ENCODE peak calls at places on chromosomes 2 and 18, in eight cellular contexts. Y is SJSA1; D is tibial artery; I is A549; Q is effector memory CD4-positive, alpha-beta T cell; C is ovary; U is HepG2; G is CD8-positive, alpha-beta T cell. T is an unnamed sample. For H3K9me3, the result is how much of the 10 kb centered on the place peaks cover.

GRCh38 chr18:54612237-54612636 is 21.2 kb downstream of the DYNAP start:
- DNase-seq in G (no peak), Y (no peak), C (no peak), I (peak), Q (no peak), U (no peak), D (no peak), T (no peak)

GRCh38 chr2:159903404-159904126 is 105.6 kb upstream of the CD302 start:
- DNase-seq in C (no peak), G (peak), I (no peak), Y (no peak), D (peak), Q (peak), U (no peak), T (peak)

GRCh38 chr18:33010149-33010548 is 237.3 kb upstream of the KLHL14 start:
- DNase-seq in Y (peak), I (no peak), D (no peak), C (no peak), Q (no peak), G (no peak), U (peak), T (no peak)

GRCh38 chr2:140154711-140155110 is 1374.5 kb upstream of the NXPH2 start:
- DNase-seq in U (no peak), C (no peak), I (no peak), D (no peak), Y (no peak), Q (no peak), G (no peak), T (no peak)

GRCh38 chr2:9975805-9976447 is 24.4 kb downstream of the GRHL1 start:
- DNase-seq in U (no peak), I (peak), Y (peak), D (peak), G (no peak), Q (no peak), C (peak), T (no peak)

GRCh38 chr18:32019251-32019943 is 772 bp downstream of the RNF125 start:
- DNase-seq in D (peak), U (peak), C (peak), I (peak), Y (no peak), G (peak), Q (peak), T (peak)

GRCh38 chr2:231069379-231070054 is 12.8 kb downstream of the PSMD1 start:
- DNase-seq in D (no peak), G (no peak), U (no peak), Y (no peak), Q (no peak), C (no peak), I (no peak), T (no peak)

GRCh38 chr2:1856481-1856880 is 112.2 kb upstream of the PXDN start:
- DNase-seq in I (no peak), Y (no peak), G (no peak), D (no peak), U (no peak), C (no peak), Q (no peak), T (no peak)

GRCh38 chr2:47195149-47195548 is 40.0 kb upstream of the STPG4 start:
- DNase-seq in Q (no peak), G (no peak), I (peak), U (no peak), C (no peak), Y (peak), D (no peak), T (no peak)

GRCh38 chr2:40760071-40760666 is 308.3 kb upstream of the SLC8A1 start:
- DNase-seq in D (peak), I (peak), Y (peak), U (peak), G (no peak), Q (no peak), C (peak), T (no peak)

GRCh38 chr2:240584486-240585031 is 2.0 kb upstream of the CAPN10 start:
- DNase-seq in U (peak), G (no peak), I (no peak), D (no peak), C (no peak), Q (no peak), Y (no peak), T (no peak)

DNA sequence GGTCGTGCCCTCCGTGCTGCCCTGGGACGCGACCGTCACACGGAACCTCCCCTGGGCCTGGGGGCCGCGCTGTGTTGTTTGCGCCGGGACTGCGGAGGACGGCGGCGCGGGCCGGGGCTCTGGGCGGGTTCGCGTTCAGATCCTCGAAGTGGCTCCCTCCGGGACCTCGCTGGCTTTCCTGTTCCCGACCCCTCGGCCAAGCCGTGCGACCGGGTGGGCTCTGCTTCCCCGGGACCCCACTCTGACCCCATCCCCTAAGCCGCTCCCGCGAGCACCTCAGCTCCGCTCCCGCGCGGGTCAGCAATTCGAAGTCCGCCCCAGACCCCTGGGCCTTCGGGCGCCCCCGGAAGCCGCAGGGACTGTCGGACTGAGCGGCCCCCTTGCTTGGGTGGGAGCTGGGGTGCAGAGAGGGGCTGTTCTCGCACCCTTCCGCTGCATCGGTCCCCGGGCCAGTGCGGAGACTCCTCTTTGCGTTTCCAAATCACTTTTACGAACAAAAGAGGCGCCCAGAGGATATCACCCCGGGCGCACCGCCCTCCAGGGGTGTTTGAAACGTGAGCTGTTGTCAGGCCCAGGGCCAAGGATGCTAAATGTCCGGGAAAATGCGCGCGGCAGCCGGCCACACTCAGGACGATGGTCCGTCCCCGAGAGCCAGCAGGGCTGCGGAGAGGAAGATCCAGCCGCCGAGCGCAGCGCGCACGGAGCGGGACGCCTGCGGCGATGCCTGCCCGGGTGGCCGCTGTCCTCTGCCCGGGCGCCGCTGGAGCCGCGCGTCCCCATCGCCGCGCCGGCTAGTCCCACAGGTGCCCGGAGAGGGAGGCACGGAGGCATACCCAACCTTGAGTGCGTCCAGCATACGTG is 73.5 kb downstream of the ZCCHC2 start:
- DNase-seq in I (no peak), C (no peak), Q (no peak), D (no peak), G (no peak), U (no peak), Y (no peak), T (no peak)
- H3K9me3 ChIP-seq in I (under half), C (under half), Q (under half), D (under half), G (under half), U (under half), Y (under half), T (under half)

GRCh38 chr2:67180841-67181240 is 216.3 kb upstream of the ETAA1 start:
- DNase-seq in U (no peak), C (no peak), Q (no peak), D (no peak), I (no peak), Y (no peak), G (no peak), T (no peak)
- H3K9me3 ChIP-seq in U (half or more), C (under half), Q (under half), D (under half), I (under half), Y (under half), G (under half), T (under half)

GRCh38 chr2:75260946-75261345 is 61.6 kb upstream of the TACR1 start:
- DNase-seq in U (no peak), D (no peak), Y (no peak), Q (no peak), I (no peak), C (no peak), G (no peak), T (no peak)
- H3K9me3 ChIP-seq in U (under half), D (under half), Y (under half), Q (under half), I (under half), C (under half), G (under half), T (under half)

GRCh38 chr18:35246831-35247230 is 6.0 kb downstream of the ZNF397 start:
- DNase-seq in U (no peak), Q (no peak), Y (no peak), I (no peak), D (no peak), C (no peak), G (no peak), T (no peak)
- H3K9me3 ChIP-seq in U (under half), Q (under half), Y (under half), I (half or more), D (under half), C (under half), G (under half), T (under half)

GRCh38 chr2:30421026-30421425 is 26.0 kb upstream of the LCLAT1 start:
- DNase-seq in D (no peak), C (no peak), Y (no peak), G (no peak), U (no peak), Q (no peak), I (no peak), T (no peak)

GRCh38 chr2:30422437-30422805 is 24.6 kb upstream of the LCLAT1 start:
- DNase-seq in G (peak), U (no peak), Y (peak), Q (peak), I (peak), D (peak), C (no peak), T (no peak)

GRCh38 chr2:30425326-30425725 is 21.7 kb upstream of the LCLAT1 start:
- DNase-seq in I (no peak), Y (no peak), D (peak), U (no peak), C (no peak), Q (no peak), G (no peak), T (no peak)

GRCh38 chr2:30421551-30422436 is 25.3 kb upstream of the LCLAT1 start:
- DNase-seq in Q (no peak), C (no peak), G (peak), Y (no peak), U (no peak), D (no peak), I (no peak), T (no peak)

DNA sequence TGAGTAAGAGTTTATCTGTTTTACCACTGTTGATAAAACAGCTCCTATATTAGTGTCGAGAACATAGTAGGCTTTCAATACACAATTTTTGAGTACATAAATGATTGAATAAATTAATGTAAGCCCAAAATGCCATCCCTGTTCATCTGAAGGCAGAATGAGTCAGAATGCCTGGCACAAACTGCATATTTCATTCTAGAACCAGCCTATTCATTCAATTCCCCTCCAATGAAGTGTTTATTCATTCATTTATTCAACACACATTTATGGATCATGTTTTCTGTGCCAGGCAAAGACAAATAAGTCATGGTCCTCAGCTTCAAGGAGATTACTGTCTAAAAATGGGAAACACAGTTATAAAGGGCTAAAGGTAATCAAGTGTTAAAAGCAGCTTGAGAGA is 22.8 kb upstream of the LCLAT1 start:
- DNase-seq in Y (no peak), G (no peak), C (no peak), D (no peak), I (no peak), Q (no peak), U (no peak), T (no peak)
- H3K9me3 ChIP-seq in Y (under half), G (under half), C (under half), D (under half), I (under half), Q (under half), U (under half), T (under half)

GRCh38 chr2:236855176-236855865 is 230.4 kb upstream of the COPS8 start:
- DNase-seq in Q (no peak), D (no peak), C (no peak), U (no peak), G (no peak), I (no peak), Y (no peak), T (no peak)
- H3K9me3 ChIP-seq in Q (under half), D (under half), C (under half), U (under half), G (under half), I (under half), Y (under half), T (under half)

GRCh38 chr2:3291113-3291512 is 86.5 kb downstream of the EIPR1 start:
- DNase-seq in D (no peak), C (no peak), G (no peak), Q (no peak), Y (no peak), U (no peak), I (no peak), T (no peak)

GRCh38 chr2:3289526-3289925 is 88.1 kb downstream of the EIPR1 start:
- DNase-seq in C (no peak), I (no peak), G (no peak), D (no peak), Y (no peak), Q (no peak), U (no peak), T (no peak)

GRCh38 chr2:3289164-3289515 is 88.5 kb downstream of the EIPR1 start:
- DNase-seq in C (no peak), G (no peak), Y (no peak), U (no peak), I (no peak), D (peak), Q (no peak), T (no peak)

GRCh38 chr2:3290655-3291054 is 87.0 kb downstream of the EIPR1 start:
- DNase-seq in C (no peak), Y (no peak), I (no peak), D (peak), U (no peak), Q (no peak), G (no peak), T (no peak)

DNA sequence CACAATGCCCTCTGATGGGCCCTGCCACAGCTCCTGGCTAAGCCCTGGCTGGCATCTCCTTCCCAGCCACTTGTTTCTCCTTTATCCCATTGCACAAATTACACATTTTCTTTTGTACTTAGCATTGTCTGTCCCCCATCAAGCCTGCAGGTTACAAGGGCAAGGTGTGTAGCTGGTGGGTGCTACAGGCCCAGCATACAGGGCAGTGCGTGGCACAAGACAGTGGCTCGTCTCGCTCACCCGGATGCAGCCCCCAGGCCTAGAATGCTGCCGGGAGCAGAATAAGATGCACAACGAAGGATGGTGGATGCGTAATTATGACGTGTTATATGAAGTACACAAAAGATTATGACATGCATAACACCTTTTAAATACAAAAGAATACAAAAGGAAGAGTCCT is 87.6 kb downstream of the EIPR1 start:
- DNase-seq in U (no peak), C (no peak), D (peak), G (no peak), Y (no peak), Q (no peak), I (no peak), T (no peak)
- H3K9me3 ChIP-seq in U (under half), C (under half), D (under half), G (under half), Y (under half), Q (under half), I (under half), T (under half)